ENCODE peak calls at places on chromosomes 16 and 17, in six cellular contexts. One of them, this sample, is unnamed.

GRCh38 chr16:84740596-84741071 is 40.8 kb downstream of the USP10 start:
- DNase-seq in fibroblast of mammary gland: peak
- DNase-seq in GM18507: no peak
- DNase-seq in NCI-H1092: peak
- DNase-seq in fibroblast of villous mesenchyme: no peak
- DNase-seq in KG1: no peak
- DNase-seq in this sample: peak

GRCh38 chr17:74605361-74605760 is 13.3 kb upstream of the CD300LD start:
- DNase-seq in GM18507: no peak
- DNase-seq in NCI-H1092: no peak
- DNase-seq in fibroblast of villous mesenchyme: peak
- DNase-seq in KG1: no peak
- DNase-seq in fibroblast of mammary gland: peak
- DNase-seq in this sample: peak

GRCh38 chr16:59665618-59666220 is 931.6 kb upstream of the GOT2 start:
- DNase-seq in NCI-H1092: no peak
- DNase-seq in GM18507: no peak
- DNase-seq in fibroblast of mammary gland: no peak
- DNase-seq in fibroblast of villous mesenchyme: no peak
- DNase-seq in KG1: no peak
- DNase-seq in this sample: no peak

GRCh38 chr16:88116121-88116900 is 165.1 kb downstream of the BANP start:
- DNase-seq in KG1: no peak
- DNase-seq in GM18507: no peak
- DNase-seq in NCI-H1092: peak
- DNase-seq in fibroblast of mammary gland: peak
- DNase-seq in fibroblast of villous mesenchyme: peak
- DNase-seq in this sample: peak

GRCh38 chr16:50802000-50802399 is 60.1 kb downstream of the CYLD start:
- DNase-seq in KG1: no peak
- DNase-seq in GM18507: no peak
- DNase-seq in NCI-H1092: no peak
- DNase-seq in fibroblast of villous mesenchyme: peak
- DNase-seq in fibroblast of mammary gland: peak
- DNase-seq in this sample: no peak

GRCh38 chr16:89507834-89508590 is at the start of gene SPG7:
- DNase-seq in GM18507: peak
- DNase-seq in fibroblast of villous mesenchyme: peak
- DNase-seq in NCI-H1092: peak
- DNase-seq in KG1: peak
- DNase-seq in fibroblast of mammary gland: peak
- DNase-seq in this sample: peak

GRCh38 chr16:31421587-31421986 is 6.6 kb downstream of the COX6A2 start:
- DNase-seq in GM18507: peak
- DNase-seq in KG1: no peak
- DNase-seq in fibroblast of villous mesenchyme: no peak
- DNase-seq in NCI-H1092: no peak
- DNase-seq in fibroblast of mammary gland: no peak
- DNase-seq in this sample: no peak

GRCh38 chr17:67027031-67027628 is 17.2 kb upstream of the CACNG1 start:
- DNase-seq in fibroblast of mammary gland: peak
- DNase-seq in NCI-H1092: no peak
- DNase-seq in KG1: no peak
- DNase-seq in GM18507: no peak
- DNase-seq in fibroblast of villous mesenchyme: no peak
- DNase-seq in this sample: no peak

GRCh38 chr16:15690296-15690695 is 40.3 kb downstream of the NDE1 start:
- DNase-seq in fibroblast of mammary gland: peak
- DNase-seq in KG1: no peak
- DNase-seq in NCI-H1092: no peak
- DNase-seq in fibroblast of villous mesenchyme: peak
- DNase-seq in GM18507: no peak
- DNase-seq in this sample: no peak

GRCh38 chr17:80386341-80386740 is 28.6 kb upstream of the ENDOV start:
- DNase-seq in fibroblast of villous mesenchyme: no peak
- DNase-seq in KG1: no peak
- DNase-seq in fibroblast of mammary gland: no peak
- DNase-seq in GM18507: no peak
- DNase-seq in NCI-H1092: no peak
- DNase-seq in this sample: no peak